ENCODE peak calls at places on chromosomes 4 and X, in seven cellular contexts. T is WERI-Rb-1, F is A549, L is right lobe of liver, J is psoas muscle, D is IMR-90, V is left lung. Z is an unnamed sample.
A peak's percentile ranks its signal among the peaks of the same experiment; 100 is the strongest.

GRCh38 chr4:153787156-153787555 is 1.7 kb downstream of the SFRP2 start:
- DNase-seq in D (no peak), V (no peak), T (no peak), F (no peak), J (no peak), L (no peak), Z (no peak)

GRCh38 chrX:110316351-110317078 is 1.4 kb downstream of the AMMECR1 start:
- DNase-seq in T (no peak), J (no peak), F (no peak), L (no peak), V (no peak), D (no peak), Z (peak; percentile 0)

GRCh38 chrX:44224760-44225159 is 118.7 kb downstream of the EFHC2 start:
- DNase-seq in J (no peak), V (no peak), T (no peak), F (no peak), D (no peak), L (no peak), Z (peak; percentile 70)

GRCh38 chrX:46698691-46699090 is 60.2 kb downstream of the SLC9A7 start:
- DNase-seq in L (no peak), D (no peak), V (no peak), T (no peak), F (no peak), J (no peak), Z (no peak)

GRCh38 chr4:19711871-19712270 is 539.8 kb upstream of the SLIT2 start:
- DNase-seq in D (peak; percentile 87), V (no peak), L (no peak), T (no peak), F (no peak), J (no peak), Z (no peak)

GRCh38 chrX:11210397-11210796 is 82.8 kb upstream of the AMELX start:
- DNase-seq in D (no peak), T (no peak), J (no peak), L (no peak), V (no peak), F (no peak), Z (no peak)

GRCh38 chrX:330726-331144 is 12.1 kb upstream of the GTPBP6 start:
- DNase-seq in F (no peak), V (peak; percentile 58), L (peak; percentile 41), D (no peak), T (no peak), J (no peak), Z (no peak)

GRCh38 chr4:48944659-48945290 is 38.2 kb upstream of the OCIAD2 start:
- DNase-seq in F (no peak), D (no peak), V (no peak), L (no peak), T (peak; percentile 30), J (no peak), Z (no peak)

GRCh38 chr4:8439168-8439567 is 1.4 kb downstream of the ACOX3 start:
- DNase-seq in T (no peak), D (peak; percentile 61), L (no peak), J (no peak), V (no peak), F (no peak), Z (no peak)

GRCh38 chr4:23890369-23891063 is 669 bp upstream of the PPARGC1A start:
- DNase-seq in F (no peak), D (no peak), V (no peak), J (no peak), T (no peak), L (no peak), Z (no peak)

GRCh38 chrX:110418857-110419249 is 60.2 kb downstream of the RTL9 start:
- DNase-seq in L (no peak), D (peak; percentile 86), V (no peak), T (peak; percentile 39), F (no peak), J (no peak), Z (no peak)

GRCh38 chr4:57119054-57119651 is 9.0 kb upstream of the IGFBP7 start:
- DNase-seq in V (no peak), T (no peak), D (peak; percentile 96), L (no peak), F (no peak), J (peak; percentile 43), Z (peak; percentile 35)

GRCh38 chr4:139808381-139809206 is 143.0 kb downstream of the MGST2 start:
- DNase-seq in J (no peak), F (no peak), L (no peak), T (no peak), V (no peak), D (peak; percentile 17), Z (peak; percentile 20)

GRCh38 chr4:16496501-16496900 is 270.2 kb upstream of the TAPT1 start:
- DNase-seq in V (no peak), J (peak; percentile 15), D (peak; percentile 67), T (no peak), F (no peak), L (no peak), Z (no peak)

GRCh38 chr4:101953949-101954348 is 163.4 kb downstream of the BANK1 start:
- DNase-seq in L (no peak), F (no peak), V (no peak), D (peak; percentile 45), J (no peak), T (no peak), Z (no peak)

GRCh38 chrX:48894891-48895290 is 2.7 kb downstream of the TIMM17B start:
- DNase-seq in J (no peak), V (no peak), F (no peak), D (no peak), L (no peak), T (no peak), Z (no peak)

GRCh38 chr4:11404431-11404830 is 24.3 kb downstream of the HS3ST1 start:
- DNase-seq in F (no peak), L (no peak), V (no peak), D (no peak), J (no peak), T (no peak), Z (no peak)

GRCh38 chr4:40995850-40996249 is 218.5 kb downstream of the APBB2 start:
- DNase-seq in L (no peak), T (no peak), V (no peak), J (no peak), D (peak; percentile 83), F (no peak), Z (no peak)

GRCh38 chr4:87406462-87406861 is 15.5 kb upstream of the HSD17B11 start:
- DNase-seq in V (no peak), D (no peak), L (no peak), J (no peak), T (no peak), F (no peak), Z (no peak)

GRCh38 chr4:108149588-108150380 is 18.9 kb downstream of the LEF1 start:
- DNase-seq in T (no peak), J (no peak), D (no peak), V (no peak), F (no peak), L (no peak), Z (no peak)

GRCh38 chr4:94407846-94408245 is 43.9 kb upstream of the PDLIM5 start:
- DNase-seq in V (no peak), L (no peak), J (no peak), D (peak; percentile 3), T (no peak), F (no peak), Z (no peak)

GRCh38 chr4:4860803-4861591 is 1.5 kb downstream of the MSX1 start:
- DNase-seq in F (no peak), T (no peak), V (no peak), J (peak; percentile 39), L (no peak), D (peak; percentile 32), Z (no peak)

GRCh38 chr4:100780126-100780525 is 262.3 kb upstream of the EMCN start:
- DNase-seq in V (no peak), D (no peak), J (no peak), L (no peak), F (no peak), T (no peak), Z (no peak)

GRCh38 chrX:120260369-120260768 is 9.8 kb downstream of the ZBTB33 start:
- DNase-seq in V (no peak), D (no peak), L (no peak), F (no peak), J (no peak), T (no peak), Z (no peak)

GRCh38 chrX:13119386-13119785 is 75.0 kb upstream of the FAM9C start:
- DNase-seq in F (no peak), J (no peak), T (peak; percentile 16), V (no peak), D (peak; percentile 56), L (no peak), Z (no peak)

GRCh38 chrX:2691543-2692220 is 587 bp downstream of the CD99 start:
- DNase-seq in T (no peak), J (peak; percentile 68), F (peak; percentile 52), D (peak; percentile 31), V (peak; percentile 83), L (peak; percentile 61), Z (no peak)

GRCh38 chrX:107656965-107657364 is 28.7 kb downstream of the PRPS1 start:
- DNase-seq in L (no peak), F (no peak), V (no peak), D (no peak), T (no peak), J (no peak), Z (peak; percentile 10)

GRCh38 chrX:5176766-5177165 is 1051.9 kb downstream of the NLGN4X start:
- DNase-seq in F (no peak), V (no peak), J (no peak), L (no peak), D (no peak), T (no peak), Z (no peak)

GRCh38 chr4:159410076-159410777 is 307.3 kb downstream of the RAPGEF2 start:
- DNase-seq in J (no peak), F (no peak), T (no peak), L (no peak), V (no peak), D (peak; percentile 63), Z (no peak)

GRCh38 chrX:103800318-103800717 is 23.7 kb downstream of the PLP1 start:
- DNase-seq in J (no peak), F (no peak), V (no peak), D (no peak), L (no peak), T (no peak), Z (no peak)
- H3K27ac ChIP-seq in J (no peak overlapping the region), F (no peak overlapping the region), V (no peak overlapping the region), D (no peak overlapping the region), L (no peak overlapping the region), T (no peak overlapping the region), Z (no peak overlapping the region)

GRCh38 chr4:3198906-3199305 is 50.1 kb upstream of the MSANTD1 start:
- DNase-seq in T (no peak), V (no peak), F (no peak), D (no peak), L (no peak), J (no peak), Z (no peak)
- H3K27ac ChIP-seq in T (no peak overlapping the region), V (no peak overlapping the region), F (no peak overlapping the region), D (no peak overlapping the region), L (no peak overlapping the region), J (no peak overlapping the region), Z (no peak overlapping the region)

GRCh38 chr4:114597410-114598115 is 1.0 kb upstream of the UGT8 start:
- DNase-seq in J (no peak), F (no peak), L (no peak), T (no peak), V (no peak), D (no peak), Z (peak; percentile 41)
- H3K27ac ChIP-seq in J (no peak overlapping the region), F (no peak overlapping the region), L (no peak overlapping the region), T (peak overlapping the region; percentile 87), V (no peak overlapping the region), D (no peak overlapping the region), Z (peak overlapping the region; percentile 41)

DNA sequence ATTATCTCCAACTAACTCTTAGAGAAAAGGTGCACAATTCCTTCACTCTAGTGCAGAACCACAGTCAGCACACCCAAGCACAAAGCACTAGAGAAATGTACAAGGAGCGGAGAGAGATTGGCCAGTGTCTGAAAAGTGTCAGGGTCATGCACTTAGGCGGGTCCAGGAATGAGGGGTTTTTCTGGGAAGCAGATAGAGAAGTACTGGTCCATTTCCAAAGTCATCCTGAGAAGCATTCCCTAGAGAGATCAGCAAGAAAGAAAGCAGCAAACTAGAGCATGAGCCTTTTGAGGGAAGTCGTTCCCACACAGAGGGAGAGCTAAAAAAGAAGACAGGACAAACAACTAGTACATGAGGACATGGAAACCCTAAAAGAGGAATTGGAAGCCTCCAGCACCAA is 168.1 kb upstream of the MAP3K15 start:
- DNase-seq in J (no peak), V (no peak), T (no peak), D (no peak), L (no peak), F (no peak), Z (no peak)
- H3K27ac ChIP-seq in J (no peak overlapping the region), V (peak overlapping the region; percentile 13), T (no peak overlapping the region), D (no peak overlapping the region), L (no peak overlapping the region), F (peak overlapping the region; percentile 68), Z (peak overlapping the region; percentile 41)